ENCODE peak calls at places on chromosome 1, in nine cellular contexts. P is left ventricle myocardium inferior, N is WERI-Rb-1, D is coronary artery, C is GM04504, E is endothelial cell of umbilical vein, O is fibroblast of lung, R is iris pigment epithelial cell, F is Daoy. X is an unnamed sample.

GRCh38 chr1:16413191-16413590 is 24.0 kb downstream of the SPATA21 start:
- DNase-seq in P (no peak), N (no peak), D (no peak), C (no peak), E (no peak), O (no peak), R (no peak), F (no peak), X (no peak)

GRCh38 chr1:10796029-10796944 is at the start of gene CASZ1:
- DNase-seq in P (peak), N (peak), D (no peak), C (peak), E (peak), O (peak), R (peak), F (peak), X (peak)

GRCh38 chr1:115454835-115455511 is 116.9 kb upstream of the NGF start:
- DNase-seq in P (peak), N (no peak), D (no peak), C (no peak), E (no peak), O (peak), R (no peak), F (no peak), X (no peak)

GRCh38 chr1:244050835-244051444 is at the start of gene ZBTB18:
- DNase-seq in P (peak), N (peak), D (no peak), C (peak), E (peak), O (peak), R (peak), F (peak), X (peak)

GRCh38 chr1:238690415-238690814 is 696.0 kb upstream of the CHRM3 start:
- DNase-seq in P (no peak), N (no peak), D (no peak), C (no peak), E (no peak), O (peak), R (peak), F (no peak), X (peak)

GRCh38 chr1:191279266-191279800 is 801.7 kb upstream of the BRINP3 start:
- DNase-seq in P (no peak), N (no peak), D (no peak), C (no peak), E (no peak), O (no peak), R (no peak), F (no peak), X (no peak)

GRCh38 chr1:115429884-115430283 is 91.8 kb upstream of the NGF start:
- DNase-seq in P (no peak), N (no peak), D (no peak), C (no peak), E (no peak), O (no peak), R (peak), F (peak), X (peak)

GRCh38 chr1:156433032-156433431 is 64.0 kb downstream of the RHBG start:
- DNase-seq in P (no peak), N (no peak), D (no peak), C (no peak), E (no peak), O (no peak), R (no peak), F (no peak), X (no peak)

GRCh38 chr1:65265296-65266271 is 43.8 kb upstream of the DNAJC6 start:
- DNase-seq in P (peak), N (peak), D (no peak), C (peak), E (peak), O (peak), R (no peak), F (peak), X (peak)

GRCh38 chr1:183572721-183573120 is 17.5 kb downstream of the NCF2 start:
- DNase-seq in P (no peak), N (no peak), D (no peak), C (no peak), E (no peak), O (no peak), R (no peak), F (no peak), X (peak)

GRCh38 chr1:96842215-96842614 is 120.6 kb downstream of the PTBP2 start:
- DNase-seq in P (no peak), N (no peak), D (no peak), C (no peak), E (no peak), O (peak), R (peak), F (no peak), X (no peak)

GRCh38 chr1:175857756-175858155 is 114.4 kb upstream of the TNR start:
- DNase-seq in P (no peak), N (no peak), D (no peak), C (no peak), E (no peak), O (no peak), R (no peak), F (no peak), X (no peak)

GRCh38 chr1:38084700-38085099 is 38.1 kb upstream of the POU3F1 start:
- DNase-seq in P (peak), N (no peak), D (no peak), C (no peak), E (no peak), O (no peak), R (no peak), F (no peak), X (no peak)

GRCh38 chr1:17922833-17923232 is 167.7 kb downstream of the ACTL8 start:
- DNase-seq in P (no peak), N (peak), D (no peak), C (peak), E (no peak), O (peak), R (peak), F (peak), X (peak)

GRCh38 chr1:245404952-245405351 is 250.2 kb downstream of the KIF26B start:
- DNase-seq in P (no peak), N (peak), D (no peak), C (no peak), E (no peak), O (no peak), R (no peak), F (no peak), X (no peak)

GRCh38 chr1:227335587-227336020 is 17.3 kb upstream of the CDC42BPA start:
- DNase-seq in P (no peak), N (no peak), D (no peak), C (no peak), E (no peak), O (no peak), R (no peak), F (no peak), X (no peak)